ENCODE peak calls at places on chromosomes 4 and X, in ten cellular contexts. S is anterior cingulate cortex, Z is SW480, B is NCI-H1694, E is right lobe of liver, U is bronchial epithelial cell, Q is C1 segment of cervical spinal cord, D is T follicular helper cell, N is lung, I is NCI-H1417. O is an unnamed sample.

GRCh38 chr4:15702941-15703403 is at the start of gene BST1:
- DNase-seq in S (peak), Z (no peak), B (no peak), E (peak), U (peak), Q (peak), D (peak), N (peak), I (no peak), O (no peak)

GRCh38 chrX:14062524-14062923 is 32.8 kb upstream of the GEMIN8 start:
- DNase-seq in S (no peak), Z (no peak), B (no peak), E (no peak), U (no peak), Q (no peak), D (no peak), N (no peak), I (no peak), O (no peak)

GRCh38 chr4:3765271-3766206 is 646 bp upstream of the ADRA2C start:
- DNase-seq in S (no peak), Z (peak), B (no peak), E (peak), U (peak), Q (no peak), D (no peak), N (no peak), I (no peak), O (no peak)

GRCh38 chr4:120692964-120693363 is 229.6 kb downstream of the PRDM5 start:
- DNase-seq in S (no peak), Z (peak), B (no peak), E (no peak), U (peak), Q (no peak), D (no peak), N (no peak), I (no peak), O (peak)

GRCh38 chrX:115341421-115341820 is 51.9 kb downstream of the LUZP4 start:
- DNase-seq in S (no peak), Z (no peak), B (no peak), E (no peak), U (no peak), Q (no peak), D (no peak), N (no peak), I (no peak), O (no peak)

GRCh38 chr4:159398236-159398638 is 295.4 kb downstream of the RAPGEF2 start:
- DNase-seq in S (no peak), Z (no peak), B (no peak), E (no peak), U (no peak), Q (no peak), D (no peak), N (no peak), I (no peak), O (no peak)

GRCh38 chr4:101813604-101814003 is 23.1 kb downstream of the BANK1 start:
- DNase-seq in S (no peak), Z (no peak), B (no peak), E (no peak), U (no peak), Q (no peak), D (no peak), N (no peak), I (no peak), O (no peak)

GRCh38 chrX:69216446-69216845 is 51.2 kb upstream of the PJA1 start:
- DNase-seq in S (no peak), Z (no peak), B (no peak), E (no peak), U (no peak), Q (no peak), D (no peak), N (no peak), I (no peak), O (no peak)

GRCh38 chr4:182826391-182826790 is 90.8 kb downstream of the DCTD start:
- DNase-seq in S (no peak), Z (no peak), B (no peak), E (no peak), U (no peak), Q (no peak), D (no peak), N (no peak), I (no peak), O (no peak)

GRCh38 chrX:50871922-50872453 is 38.5 kb upstream of the BMP15 start:
- DNase-seq in S (no peak), Z (no peak), B (no peak), E (no peak), U (no peak), Q (no peak), D (no peak), N (no peak), I (no peak), O (no peak)

GRCh38 chr4:158300012-158300411 is 89.7 kb downstream of the TMEM144 start:
- DNase-seq in S (no peak), Z (no peak), B (no peak), E (no peak), U (no peak), Q (no peak), D (no peak), N (no peak), I (no peak), O (no peak)

GRCh38 chrX:53479295-53479694 is 45.1 kb upstream of the HSD17B10 start:
- DNase-seq in S (no peak), Z (peak), B (no peak), E (no peak), U (peak), Q (no peak), D (no peak), N (no peak), I (no peak), O (no peak)

GRCh38 chr4:187632260-187633010 is 363.1 kb upstream of the ZFP42 start:
- DNase-seq in S (no peak), Z (no peak), B (no peak), E (no peak), U (no peak), Q (no peak), D (no peak), N (no peak), I (no peak), O (no peak)

GRCh38 chr4:24794916-24795665 is at the start of gene SOD3:
- DNase-seq in S (peak), Z (peak), B (no peak), E (peak), U (peak), Q (peak), D (no peak), N (peak), I (no peak), O (peak)

GRCh38 chr4:105714071-105714521 is 5.5 kb downstream of the GSTCD start:
- DNase-seq in S (no peak), Z (no peak), B (no peak), E (no peak), U (peak), Q (no peak), D (no peak), N (no peak), I (no peak), O (no peak)

GRCh38 chr4:117983541-117984451 is 50.5 kb upstream of the NDST3 start:
- DNase-seq in S (no peak), Z (peak), B (no peak), E (no peak), U (peak), Q (no peak), D (no peak), N (no peak), I (no peak), O (no peak)

GRCh38 chrX:11666180-11666579 is 460 bp upstream of the ARHGAP6 start:
- DNase-seq in S (no peak), Z (no peak), B (no peak), E (no peak), U (no peak), Q (no peak), D (no peak), N (no peak), I (peak), O (no peak)

GRCh38 chrX:50045808-50046207 is 123.4 kb downstream of the CLCN5 start:
- DNase-seq in S (no peak), Z (no peak), B (no peak), E (no peak), U (no peak), Q (no peak), D (no peak), N (no peak), I (no peak), O (no peak)

GRCh38 chrX:56564921-56565861 is 1.8 kb downstream of the UBQLN2 start:
- DNase-seq in S (peak), Z (no peak), B (no peak), E (no peak), U (no peak), Q (no peak), D (no peak), N (no peak), I (peak), O (no peak)

GRCh38 chr4:184784628-184785257 is 41.0 kb downstream of the ACSL1 start:
- DNase-seq in S (no peak), Z (no peak), B (peak), E (no peak), U (no peak), Q (no peak), D (no peak), N (no peak), I (no peak), O (no peak)

GRCh38 chrX:41245641-41246040 is 88.3 kb upstream of the DDX3X start:
- DNase-seq in S (no peak), Z (no peak), B (peak), E (no peak), U (no peak), Q (no peak), D (no peak), N (no peak), I (no peak), O (no peak)

GRCh38 chrX:1870421-1870820 is 255.6 kb downstream of the ASMT start:
- DNase-seq in S (no peak), Z (no peak), B (no peak), E (no peak), U (no peak), Q (no peak), D (no peak), N (no peak), I (no peak), O (no peak)

GRCh38 chr4:94561249-94562024 is 109.7 kb downstream of the PDLIM5 start:
- DNase-seq in S (no peak), Z (no peak), B (no peak), E (no peak), U (no peak), Q (no peak), D (no peak), N (no peak), I (no peak), O (no peak)

GRCh38 chr4:120821986-120822385 is 100.5 kb downstream of the PRDM5 start:
- DNase-seq in S (no peak), Z (no peak), B (no peak), E (no peak), U (no peak), Q (no peak), D (no peak), N (no peak), I (no peak), O (no peak)

GRCh38 chrX:100946521-100946920 is 17.8 kb upstream of the XKRX start:
- DNase-seq in S (no peak), Z (no peak), B (no peak), E (no peak), U (no peak), Q (no peak), D (no peak), N (no peak), I (no peak), O (no peak)

GRCh38 chr4:141375855-141376254 is 155.2 kb downstream of the ZNF330 start:
- DNase-seq in S (no peak), Z (peak), B (no peak), E (no peak), U (peak), Q (no peak), D (no peak), N (peak), I (peak), O (peak)

GRCh38 chr4:88573995-88574394 is 18.3 kb upstream of the HERC3 start:
- DNase-seq in S (no peak), Z (no peak), B (no peak), E (no peak), U (no peak), Q (no peak), D (no peak), N (no peak), I (no peak), O (no peak)

GRCh38 chrX:39631275-39631674 is 466.5 kb downstream of the BCOR start:
- DNase-seq in S (no peak), Z (peak), B (no peak), E (no peak), U (no peak), Q (no peak), D (no peak), N (no peak), I (no peak), O (no peak)

GRCh38 chr4:95092762-95093161 is 335.0 kb downstream of the BMPR1B start:
- DNase-seq in S (no peak), Z (no peak), B (no peak), E (no peak), U (peak), Q (no peak), D (no peak), N (no peak), I (peak), O (no peak)

GRCh38 chr4:183097251-183098079 is 1.6 kb upstream of the WWC2 start:
- DNase-seq in S (no peak), Z (no peak), B (no peak), E (peak), U (no peak), Q (no peak), D (no peak), N (no peak), I (no peak), O (no peak)

O was measured in AG04450.